ENCODE peak calls at places on chromosome 4, in five cellular contexts. V, A, S, H and N are unnamed samples.
A peak's percentile ranks its signal among the peaks of the same experiment; 100 is the strongest.

GRCh38 chr4:104915864-104916263 is 230.8 kb upstream of the TET2 start:
- DNase-seq in V (no peak), A (no peak), S (no peak), H (no peak), N (no peak)

GRCh38 chr4:150150545-150151156 is 72.4 kb downstream of the DCLK2 start:
- DNase-seq in V (no peak), A (no peak), S (no peak), H (no peak), N (no peak)

GRCh38 chr4:37101686-37102085 is 142.9 kb upstream of the NWD2 start:
- DNase-seq in V (no peak), A (no peak), S (no peak), H (no peak), N (no peak)

GRCh38 chr4:38011484-38012162 is 51.4 kb downstream of the PTTG2 start:
- DNase-seq in V (no peak), A (no peak), S (no peak), H (no peak), N (no peak)

GRCh38 chr4:26402458-26402857 is 81.6 kb downstream of the RBPJ start:
- DNase-seq in V (no peak), A (no peak), S (no peak), H (no peak), N (no peak)

GRCh38 chr4:119643306-119644042 is 14.9 kb upstream of the PDE5A start:
- DNase-seq in V (no peak), A (no peak), S (no peak), H (no peak), N (no peak)

GRCh38 chr4:107166181-107166580 is 130.1 kb upstream of the DKK2 start:
- DNase-seq in V (no peak), A (no peak), S (no peak), H (no peak), N (no peak)

GRCh38 chr4:185309770-185310169 is 86.0 kb downstream of the LRP2BP start:
- DNase-seq in V (no peak), A (no peak), S (no peak), H (no peak), N (no peak)

GRCh38 chr4:88999392-88999791 is 57.6 kb downstream of the FAM13A start:
- DNase-seq in V (no peak), A (no peak), S (no peak), H (no peak), N (no peak)

GRCh38 chr4:41268024-41268423 is 11.3 kb downstream of the UCHL1 start:
- DNase-seq in V (no peak), A (no peak), S (no peak), H (no peak), N (no peak)

GRCh38 chr4:89305712-89306437 is 1.7 kb downstream of the GPRIN3 start:
- DNase-seq in V (no peak), A (no peak), S (no peak), H (no peak), N (no peak)

GRCh38 chr4:17584502-17585213 is 7.7 kb downstream of the LAP3 start:
- DNase-seq in V (no peak), A (no peak), S (no peak), H (no peak), N (no peak)

GRCh38 chr4:143397335-143397734 is 60.7 kb downstream of the GAB1 start:
- DNase-seq in V (no peak), A (no peak), S (no peak), H (no peak), N (no peak)

GRCh38 chr4:107939307-107939706 is 8.0 kb downstream of the CYP2U1 start:
- DNase-seq in V (no peak), A (no peak), S (no peak), H (no peak), N (no peak)

GRCh38 chr4:6971536-6972374 is 62.1 kb downstream of the TBC1D14 start:
- DNase-seq in V (no peak), A (no peak), S (no peak), H (peak; percentile 15), N (no peak)

GRCh38 chr4:56048621-56049427 is 100.1 kb downstream of the CEP135 start:
- DNase-seq in V (peak; percentile 52), A (no peak), S (peak; percentile 68), H (peak; percentile 22), N (no peak)

GRCh38 chr4:102717448-102718092 is 43.2 kb downstream of the MANBA start:
- DNase-seq in V (peak; percentile 39), A (no peak), S (no peak), H (no peak), N (no peak)

GRCh38 chr4:106287353-106287969 is 28.5 kb downstream of the TBCK start:
- DNase-seq in V (no peak), A (no peak), S (no peak), H (no peak), N (no peak)

GRCh38 chr4:28973591-28974350 is 1746.4 kb upstream of the PCDH7 start:
- DNase-seq in V (no peak), A (no peak), S (no peak), H (no peak), N (no peak)

GRCh38 chr4:77699731-77700210 is 94.2 kb downstream of the CXCL13 start:
- DNase-seq in V (no peak), A (peak; percentile 30), S (peak; percentile 25), H (no peak), N (peak; percentile 23)

GRCh38 chr4:146224331-146224966 is 10.1 kb downstream of the REELD1 start:
- DNase-seq in V (no peak), A (no peak), S (no peak), H (no peak), N (no peak)

GRCh38 chr4:123246085-123246484 is 150.5 kb upstream of the SPRY1 start:
- DNase-seq in V (no peak), A (no peak), S (no peak), H (no peak), N (no peak)

GRCh38 chr4:123248260-123248659 is 148.3 kb upstream of the SPRY1 start:
- DNase-seq in V (no peak), A (peak; percentile 35), S (no peak), H (no peak), N (no peak)

GRCh38 chr4:123249821-123250220 is 146.8 kb upstream of the SPRY1 start:
- DNase-seq in V (no peak), A (no peak), S (no peak), H (no peak), N (no peak)

GRCh38 chr4:123244233-123244632 is 152.4 kb upstream of the SPRY1 start:
- DNase-seq in V (peak; percentile 49), A (no peak), S (no peak), H (no peak), N (no peak)
- TF ChIP-seq CTCF in V (no peak), A (peak; percentile 10), S (no peak), H (no peak), N (no peak)

DNA sequence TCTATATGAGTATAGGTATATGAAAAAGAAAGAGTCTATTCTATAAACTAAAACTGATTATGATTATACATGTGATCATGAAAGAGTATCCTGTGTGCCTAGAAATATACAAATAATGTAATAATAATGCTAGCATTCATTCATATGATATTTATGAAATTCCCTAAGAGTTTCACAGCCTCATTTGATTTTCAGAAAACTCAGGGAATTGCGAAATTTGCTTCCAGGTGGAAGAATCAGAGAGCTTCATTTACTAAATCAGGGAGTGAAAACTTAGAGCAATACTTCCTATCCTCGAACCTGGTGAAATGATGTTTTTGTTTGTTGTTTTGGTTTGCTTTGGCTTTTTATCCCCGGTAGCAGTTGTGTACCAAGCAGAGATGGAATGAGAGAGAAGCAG is 1105.7 kb upstream of the SLIT2 start:
- DNase-seq in V (no peak), A (no peak), S (no peak), H (no peak), N (no peak)
- TF ChIP-seq CTCF in V (no peak), A (no peak), S (no peak), H (no peak), N (no peak)

GRCh38 chr4:8024073-8024786 is 84.6 kb upstream of the AFAP1 start:
- DNase-seq in V (no peak), A (no peak), S (no peak), H (no peak), N (no peak)

GRCh38 chr4:8022767-8023695 is 83.4 kb upstream of the AFAP1 start:
- DNase-seq in V (no peak), A (no peak), S (no peak), H (no peak), N (no peak)

GRCh38 chr4:8019396-8020365 is 80.0 kb upstream of the AFAP1 start:
- DNase-seq in V (peak; percentile 67), A (no peak), S (no peak), H (no peak), N (no peak)

GRCh38 chr4:8023696-8024033 is 84.0 kb upstream of the AFAP1 start:
- DNase-seq in V (no peak), A (no peak), S (no peak), H (no peak), N (no peak)

DNA sequence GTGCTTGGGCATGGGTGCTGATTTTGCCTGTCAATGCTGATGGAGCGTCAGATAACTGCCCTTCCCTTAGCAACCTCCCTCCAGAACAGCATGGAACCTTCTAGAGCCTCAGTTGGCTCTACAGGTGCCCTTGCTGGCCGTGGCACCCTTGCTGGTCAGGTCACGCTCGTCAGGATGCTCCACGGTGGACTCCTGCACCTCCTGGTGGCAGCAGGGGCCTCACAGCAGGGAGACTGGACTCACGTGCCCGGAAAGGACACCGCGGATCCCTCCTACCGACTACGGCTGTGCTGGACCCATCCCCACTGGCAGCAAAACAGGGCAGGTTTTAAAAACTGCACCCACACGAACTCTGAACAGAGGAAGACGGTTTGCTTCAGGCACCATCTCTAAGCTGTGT is 82.1 kb upstream of the AFAP1 start:
- DNase-seq in V (no peak), A (no peak), S (no peak), H (no peak), N (no peak)
- TF ChIP-seq CTCF in V (no peak), A (no peak), S (no peak), H (no peak), N (no peak)

GRCh38 chr4:3017504-3017903 is 54.1 kb downstream of the GRK4 start:
- DNase-seq in V (no peak), A (no peak), S (no peak), H (no peak), N (no peak)

GRCh38 chr4:3013323-3013722 is 50.0 kb downstream of the GRK4 start:
- DNase-seq in V (no peak), A (no peak), S (no peak), H (no peak), N (no peak)

GRCh38 chr4:3019471-3019870 is 54.9 kb downstream of the HTT-AS start:
- DNase-seq in V (no peak), A (no peak), S (no peak), H (no peak), N (no peak)

GRCh38 chr4:3013839-3014350 is 50.5 kb downstream of the GRK4 start:
- DNase-seq in V (no peak), A (no peak), S (no peak), H (no peak), N (no peak)

DNA sequence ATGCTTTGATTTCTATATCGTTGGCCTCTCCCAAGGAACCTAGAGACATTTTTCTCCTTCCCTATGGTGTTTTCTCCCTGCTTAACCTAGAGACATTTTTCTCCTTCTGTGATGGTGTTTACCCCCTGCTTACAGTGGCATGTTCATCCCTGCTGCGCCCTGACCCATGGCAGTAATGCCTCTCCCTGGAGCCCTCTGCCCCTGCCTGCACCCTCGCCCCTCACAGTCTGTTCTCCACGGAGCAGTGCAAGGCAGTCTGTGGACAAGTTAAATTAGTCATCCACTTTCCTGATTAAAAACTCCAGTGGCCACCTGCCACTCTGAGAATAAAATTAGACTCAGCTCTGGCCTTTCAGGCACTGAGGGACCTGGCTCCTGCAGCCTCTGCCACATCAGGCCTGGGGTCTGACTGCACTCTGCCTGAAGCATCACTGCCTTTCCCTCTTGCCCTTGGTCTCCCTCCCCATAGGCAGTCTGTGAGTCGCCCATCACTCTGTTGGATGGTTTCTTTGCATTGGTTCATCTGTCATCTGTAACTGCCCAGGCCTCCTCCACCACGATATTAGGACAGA is 53.6 kb downstream of the GRK4 start:
- DNase-seq in V (no peak), A (no peak), S (no peak), H (no peak), N (no peak)
- TF ChIP-seq CTCF in V (no peak), A (no peak), S (no peak), H (no peak), N (no peak)

GRCh38 chr4:162959056-162959455 is 207.6 kb downstream of the NAF1 start:
- DNase-seq in V (no peak), A (no peak), S (no peak), H (no peak), N (no peak)
- TF ChIP-seq CTCF in V (no peak), A (no peak), S (no peak), H (no peak), N (peak; percentile 17)